ENCODE peak calls at places on chromosomes 2 and 18, in six cellular contexts. One of them, this sample, is unnamed.

GRCh38 chr2:24577481-24577880 is 86.4 kb downstream of the NCOA1 start:
- DNase-seq in colonic mucosa: no peak
- DNase-seq in choroid plexus epithelial cell: no peak
- DNase-seq in thoracic aorta: no peak
- DNase-seq in MM.1S: no peak
- DNase-seq in mammary epithelial cell: no peak
- DNase-seq in this sample: no peak

GRCh38 chr2:100978582-100979051 is 23.5 kb upstream of the RPL31 start:
- DNase-seq in colonic mucosa: no peak
- DNase-seq in choroid plexus epithelial cell: no peak
- DNase-seq in thoracic aorta: peak; percentile 64
- DNase-seq in MM.1S: no peak
- DNase-seq in mammary epithelial cell: no peak
- DNase-seq in this sample: no peak

GRCh38 chr18:48858676-48859075 is 92.1 kb downstream of the SMAD7 start:
- DNase-seq in colonic mucosa: no peak
- DNase-seq in choroid plexus epithelial cell: no peak
- DNase-seq in thoracic aorta: no peak
- DNase-seq in MM.1S: no peak
- DNase-seq in mammary epithelial cell: no peak
- DNase-seq in this sample: no peak

GRCh38 chr2:24015562-24016375 is 5.9 kb downstream of the MFSD2B start:
- DNase-seq in colonic mucosa: no peak
- DNase-seq in choroid plexus epithelial cell: peak; percentile 81
- DNase-seq in thoracic aorta: no peak
- DNase-seq in MM.1S: no peak
- DNase-seq in mammary epithelial cell: peak; percentile 87
- DNase-seq in this sample: peak; percentile 76

GRCh38 chr2:206526416-206526815 is 83.1 kb downstream of the ADAM23 start:
- DNase-seq in colonic mucosa: no peak
- DNase-seq in choroid plexus epithelial cell: no peak
- DNase-seq in thoracic aorta: no peak
- DNase-seq in MM.1S: no peak
- DNase-seq in mammary epithelial cell: no peak
- DNase-seq in this sample: no peak

GRCh38 chr2:236242057-236242495 is 22.1 kb downstream of the ASB18 start:
- DNase-seq in colonic mucosa: no peak
- DNase-seq in choroid plexus epithelial cell: no peak
- DNase-seq in thoracic aorta: no peak
- DNase-seq in MM.1S: no peak
- DNase-seq in mammary epithelial cell: no peak
- DNase-seq in this sample: no peak

GRCh38 chr2:173644146-173644545 is 289.5 kb downstream of the CDCA7 start:
- DNase-seq in colonic mucosa: no peak
- DNase-seq in choroid plexus epithelial cell: peak; percentile 84
- DNase-seq in thoracic aorta: no peak
- DNase-seq in MM.1S: no peak
- DNase-seq in mammary epithelial cell: peak; percentile 43
- DNase-seq in this sample: no peak

GRCh38 chr2:54570925-54571694 is 115.0 kb downstream of the SPTBN1 start:
- DNase-seq in colonic mucosa: peak; percentile 70
- DNase-seq in choroid plexus epithelial cell: peak; percentile 95
- DNase-seq in thoracic aorta: no peak
- DNase-seq in MM.1S: peak; percentile 80
- DNase-seq in mammary epithelial cell: peak; percentile 70
- DNase-seq in this sample: no peak

GRCh38 chr2:17830053-17831034 is 14.1 kb downstream of the MSGN1 start:
- DNase-seq in colonic mucosa: peak; percentile 86
- DNase-seq in choroid plexus epithelial cell: peak; percentile 79
- DNase-seq in thoracic aorta: no peak
- DNase-seq in MM.1S: peak; percentile 37
- DNase-seq in mammary epithelial cell: peak; percentile 69
- DNase-seq in this sample: peak; percentile 26

GRCh38 chr2:172230783-172231446 is 128.2 kb upstream of the DLX2 start:
- DNase-seq in colonic mucosa: no peak
- DNase-seq in choroid plexus epithelial cell: no peak
- DNase-seq in thoracic aorta: no peak
- DNase-seq in MM.1S: no peak
- DNase-seq in mammary epithelial cell: peak; percentile 57
- DNase-seq in this sample: no peak

GRCh38 chr2:74226648-74227213 is 28.3 kb downstream of the MTHFD2 start:
- DNase-seq in colonic mucosa: no peak
- DNase-seq in choroid plexus epithelial cell: no peak
- DNase-seq in thoracic aorta: peak; percentile 50
- DNase-seq in MM.1S: no peak
- DNase-seq in mammary epithelial cell: peak; percentile 16
- DNase-seq in this sample: no peak

GRCh38 chr2:189409136-189409535 is 32.1 kb upstream of the WDR75 start:
- DNase-seq in colonic mucosa: no peak
- DNase-seq in choroid plexus epithelial cell: peak; percentile 38
- DNase-seq in thoracic aorta: no peak
- DNase-seq in MM.1S: no peak
- DNase-seq in mammary epithelial cell: no peak
- DNase-seq in this sample: no peak

GRCh38 chr2:204706939-204707338 is 161.7 kb downstream of the PARD3B start:
- DNase-seq in colonic mucosa: no peak
- DNase-seq in choroid plexus epithelial cell: peak; percentile 55
- DNase-seq in thoracic aorta: no peak
- DNase-seq in MM.1S: peak; percentile 60
- DNase-seq in mammary epithelial cell: no peak
- DNase-seq in this sample: no peak

GRCh38 chr2:199704358-199705238 is 146.4 kb downstream of the FTCDNL1 start:
- DNase-seq in colonic mucosa: peak; percentile 73
- DNase-seq in choroid plexus epithelial cell: peak; percentile 32
- DNase-seq in thoracic aorta: no peak
- DNase-seq in MM.1S: peak; percentile 38
- DNase-seq in mammary epithelial cell: peak; percentile 31
- DNase-seq in this sample: no peak

GRCh38 chr2:236633764-236634163 is 64.1 kb downstream of the ACKR3 start:
- DNase-seq in colonic mucosa: no peak
- DNase-seq in choroid plexus epithelial cell: no peak
- DNase-seq in thoracic aorta: no peak
- DNase-seq in MM.1S: no peak
- DNase-seq in mammary epithelial cell: no peak
- DNase-seq in this sample: no peak

GRCh38 chr2:217798743-217799552 is 203.8 kb downstream of the TNS1 start:
- DNase-seq in colonic mucosa: peak; percentile 24
- DNase-seq in choroid plexus epithelial cell: no peak
- DNase-seq in thoracic aorta: peak; percentile 3
- DNase-seq in MM.1S: no peak
- DNase-seq in mammary epithelial cell: no peak
- DNase-seq in this sample: no peak

GRCh38 chr2:185187421-185187820 is 551.2 kb upstream of the FSIP2 start:
- DNase-seq in colonic mucosa: no peak
- DNase-seq in choroid plexus epithelial cell: no peak
- DNase-seq in thoracic aorta: no peak
- DNase-seq in MM.1S: no peak
- DNase-seq in mammary epithelial cell: peak; percentile 21
- DNase-seq in this sample: no peak

GRCh38 chr2:7089898-7090510 is 172.8 kb downstream of the RNF144A start:
- DNase-seq in colonic mucosa: no peak
- DNase-seq in choroid plexus epithelial cell: no peak
- DNase-seq in thoracic aorta: no peak
- DNase-seq in MM.1S: no peak
- DNase-seq in mammary epithelial cell: no peak
- DNase-seq in this sample: no peak

GRCh38 chr2:157355618-157356017 is 30.0 kb upstream of the ERMN start:
- DNase-seq in colonic mucosa: no peak
- DNase-seq in choroid plexus epithelial cell: no peak
- DNase-seq in thoracic aorta: no peak
- DNase-seq in MM.1S: no peak
- DNase-seq in mammary epithelial cell: peak; percentile 20
- DNase-seq in this sample: no peak

GRCh38 chr18:50715919-50716318 is 103.9 kb downstream of the MRO start:
- DNase-seq in colonic mucosa: no peak
- DNase-seq in choroid plexus epithelial cell: peak; percentile 4
- DNase-seq in thoracic aorta: no peak
- DNase-seq in MM.1S: no peak
- DNase-seq in mammary epithelial cell: no peak
- DNase-seq in this sample: no peak

GRCh38 chr2:28713582-28714292 is 37.9 kb upstream of the PPP1CB start:
- DNase-seq in colonic mucosa: no peak
- DNase-seq in choroid plexus epithelial cell: peak; percentile 64
- DNase-seq in thoracic aorta: no peak
- DNase-seq in MM.1S: no peak
- DNase-seq in mammary epithelial cell: peak; percentile 71
- DNase-seq in this sample: peak; percentile 72

GRCh38 chr2:120204022-120204405 is 19.2 kb downstream of the TMEM185B start:
- DNase-seq in colonic mucosa: no peak
- DNase-seq in choroid plexus epithelial cell: no peak
- DNase-seq in thoracic aorta: no peak
- DNase-seq in MM.1S: no peak
- DNase-seq in mammary epithelial cell: no peak
- DNase-seq in this sample: no peak
- TF ChIP-seq CTCF in colonic mucosa: no peak
- TF ChIP-seq CTCF in choroid plexus epithelial cell: peak; percentile 37
- TF ChIP-seq CTCF in thoracic aorta: no peak
- TF ChIP-seq CTCF in MM.1S: peak; percentile 36
- TF ChIP-seq CTCF in mammary epithelial cell: no peak
- TF ChIP-seq CTCF in this sample: no peak

DNA sequence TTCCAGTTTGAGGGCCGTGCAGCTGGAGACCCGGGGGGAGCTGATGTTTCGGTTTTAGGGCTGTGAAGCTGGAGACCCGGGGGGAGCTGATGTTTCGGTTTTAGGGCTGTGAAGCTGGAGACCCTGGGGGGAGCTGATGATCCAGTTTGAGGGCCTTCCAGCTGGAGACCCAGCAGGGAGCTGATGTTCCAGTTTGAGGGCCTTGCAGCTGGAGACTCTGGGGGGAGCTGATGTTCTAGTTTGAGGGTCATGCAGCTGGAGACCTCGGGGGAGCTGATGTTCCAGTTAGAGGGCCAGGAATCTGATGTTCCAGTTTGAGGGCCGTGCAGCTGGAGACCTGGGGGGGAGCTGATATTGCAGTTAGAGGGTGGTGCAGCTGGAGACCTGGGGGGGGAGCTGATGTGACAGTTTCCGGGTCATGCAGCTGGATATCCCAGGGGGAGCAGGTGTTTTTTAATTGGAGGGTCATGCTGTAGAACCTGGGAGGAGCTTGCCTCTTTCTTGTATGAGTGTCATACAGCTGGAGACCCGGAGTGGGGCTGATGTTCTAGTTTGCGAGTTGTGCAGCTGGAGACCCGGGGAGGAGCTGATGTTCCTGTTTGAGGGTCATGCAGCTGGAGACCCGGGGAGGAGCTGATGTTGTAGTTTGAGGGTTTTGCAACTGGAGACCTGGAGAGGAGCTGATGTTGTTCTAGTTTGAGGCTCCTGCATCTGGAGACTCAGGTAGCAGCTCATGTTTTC is 153.2 kb downstream of the RTP5 start:
- DNase-seq in colonic mucosa: no peak
- DNase-seq in choroid plexus epithelial cell: no peak
- DNase-seq in thoracic aorta: no peak
- DNase-seq in MM.1S: no peak
- DNase-seq in mammary epithelial cell: no peak
- DNase-seq in this sample: no peak
- H3K4me3 ChIP-seq in colonic mucosa: no peak overlapping the region
- H3K4me3 ChIP-seq in choroid plexus epithelial cell: no peak overlapping the region
- H3K4me3 ChIP-seq in thoracic aorta: no peak overlapping the region
- H3K4me3 ChIP-seq in MM.1S: no peak overlapping the region
- H3K4me3 ChIP-seq in mammary epithelial cell: no peak overlapping the region
- H3K4me3 ChIP-seq in this sample: no peak overlapping the region

GRCh38 chr2:36339819-36340218 is 15.8 kb upstream of the CRIM1 start:
- DNase-seq in colonic mucosa: no peak
- DNase-seq in choroid plexus epithelial cell: peak; percentile 77
- DNase-seq in thoracic aorta: no peak
- DNase-seq in MM.1S: no peak
- DNase-seq in mammary epithelial cell: no peak
- DNase-seq in this sample: no peak
- TF ChIP-seq CTCF in colonic mucosa: no peak
- TF ChIP-seq CTCF in choroid plexus epithelial cell: no peak
- TF ChIP-seq CTCF in thoracic aorta: no peak
- TF ChIP-seq CTCF in MM.1S: no peak
- TF ChIP-seq CTCF in mammary epithelial cell: no peak
- TF ChIP-seq CTCF in this sample: no peak

DNA sequence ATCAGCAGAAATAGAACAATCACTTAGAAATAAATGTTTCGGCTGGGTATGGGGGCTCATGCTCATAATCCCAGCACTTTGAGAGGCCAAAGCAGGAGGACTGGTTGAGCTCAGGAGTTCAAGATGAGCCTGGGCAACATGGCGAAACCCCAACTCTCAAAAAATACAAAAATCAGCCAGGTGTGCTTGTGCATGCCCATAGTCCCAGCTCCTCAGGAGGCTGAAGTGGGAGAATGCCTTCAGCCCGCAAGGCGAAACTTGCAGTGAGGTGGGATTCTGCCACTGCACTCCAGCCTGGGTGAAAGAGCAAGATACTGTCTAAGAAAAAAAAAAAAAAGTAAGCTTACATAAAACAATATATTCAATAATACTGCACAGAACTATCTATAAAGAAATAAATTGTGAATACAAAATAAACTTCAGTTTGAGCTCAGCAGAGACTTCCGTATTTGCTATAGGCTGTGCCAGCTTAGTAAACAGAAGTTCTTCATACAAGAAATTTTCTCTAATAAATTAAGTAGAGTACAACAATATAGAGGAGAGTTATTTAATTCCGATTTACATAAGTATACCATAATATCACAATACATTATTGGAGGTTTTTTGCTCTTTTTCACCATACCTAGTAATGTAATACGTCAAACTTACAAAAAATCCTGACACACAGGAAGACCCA is 43.6 kb downstream of the SRBD1 start:
- DNase-seq in colonic mucosa: no peak
- DNase-seq in choroid plexus epithelial cell: no peak
- DNase-seq in thoracic aorta: no peak
- DNase-seq in MM.1S: no peak
- DNase-seq in mammary epithelial cell: no peak
- DNase-seq in this sample: no peak
- H3K4me3 ChIP-seq in colonic mucosa: peak overlapping the region; percentile 13
- H3K4me3 ChIP-seq in choroid plexus epithelial cell: peak overlapping the region; percentile 15
- H3K4me3 ChIP-seq in thoracic aorta: peak overlapping the region; percentile 47
- H3K4me3 ChIP-seq in MM.1S: peak overlapping the region; percentile 55
- H3K4me3 ChIP-seq in mammary epithelial cell: no peak overlapping the region
- H3K4me3 ChIP-seq in this sample: no peak overlapping the region

GRCh38 chr2:58569460-58570185 is 328.5 kb upstream of the FANCL start:
- DNase-seq in colonic mucosa: no peak
- DNase-seq in choroid plexus epithelial cell: no peak
- DNase-seq in thoracic aorta: no peak
- DNase-seq in MM.1S: no peak
- DNase-seq in mammary epithelial cell: peak; percentile 19
- DNase-seq in this sample: no peak

GRCh38 chr2:58574873-58575272 is 333.7 kb upstream of the FANCL start:
- DNase-seq in colonic mucosa: no peak
- DNase-seq in choroid plexus epithelial cell: no peak
- DNase-seq in thoracic aorta: no peak
- DNase-seq in MM.1S: no peak
- DNase-seq in mammary epithelial cell: peak; percentile 15
- DNase-seq in this sample: no peak

GRCh38 chr2:58571181-58571852 is 330.2 kb upstream of the FANCL start:
- DNase-seq in colonic mucosa: peak; percentile 26
- DNase-seq in choroid plexus epithelial cell: peak; percentile 92
- DNase-seq in thoracic aorta: no peak
- DNase-seq in MM.1S: peak; percentile 61
- DNase-seq in mammary epithelial cell: peak; percentile 69
- DNase-seq in this sample: peak; percentile 33
- TF ChIP-seq CTCF in colonic mucosa: peak; percentile 40
- TF ChIP-seq CTCF in choroid plexus epithelial cell: peak; percentile 88
- TF ChIP-seq CTCF in thoracic aorta: no peak
- TF ChIP-seq CTCF in MM.1S: peak; percentile 73
- TF ChIP-seq CTCF in mammary epithelial cell: peak; percentile 88
- TF ChIP-seq CTCF in this sample: peak; percentile 88

GRCh38 chr2:191051825-191052778 is 38.1 kb upstream of the STAT1 start:
- DNase-seq in colonic mucosa: no peak
- DNase-seq in choroid plexus epithelial cell: peak; percentile 80
- DNase-seq in thoracic aorta: no peak
- DNase-seq in MM.1S: peak; percentile 57
- DNase-seq in mammary epithelial cell: peak; percentile 35
- DNase-seq in this sample: peak; percentile 63
- H3K4me3 ChIP-seq in colonic mucosa: no peak overlapping the region
- H3K4me3 ChIP-seq in choroid plexus epithelial cell: no peak overlapping the region
- H3K4me3 ChIP-seq in thoracic aorta: no peak overlapping the region
- H3K4me3 ChIP-seq in MM.1S: peak overlapping the region; percentile 37
- H3K4me3 ChIP-seq in mammary epithelial cell: no peak overlapping the region
- H3K4me3 ChIP-seq in this sample: no peak overlapping the region